ENCODE peak calls at places on chromosomes 11 and 22, in eight cellular contexts. One of them, this sample, is unnamed.

GRCh38 chr11:94544832-94545640 is 1.3 kb downstream of the FUT4 start:
- DNase-seq in activated CD8-positive, alpha-beta memory T cell treated with anti-CD3 and anti-CD28 coated beads, Interleukin-2, amount 50 U/mL, for 48 hours: peak; percentile 50
- DNase-seq in stimulated activated CD4-positive, alpha-beta T cell treated with anti-CD3 and anti-CD28 coated beads, Interleukin-1b, Interleukin-23, amount 100 ng/mL, for 24 hours: no peak
- DNase-seq in AG09309: no peak
- DNase-seq in prostate gland: peak; percentile 7
- DNase-seq in GM18507: no peak
- DNase-seq in fibroblast of mammary gland: no peak
- DNase-seq in midbrain: no peak
- DNase-seq in this sample: no peak

GRCh38 chr22:19234126-19234896 is 55.8 kb upstream of the SLC25A1 start:
- DNase-seq in activated CD8-positive, alpha-beta memory T cell treated with anti-CD3 and anti-CD28 coated beads, Interleukin-2, amount 50 U/mL, for 48 hours: no peak
- DNase-seq in stimulated activated CD4-positive, alpha-beta T cell treated with anti-CD3 and anti-CD28 coated beads, Interleukin-1b, Interleukin-23, amount 100 ng/mL, for 24 hours: no peak
- DNase-seq in AG09309: no peak
- DNase-seq in prostate gland: no peak
- DNase-seq in GM18507: no peak
- DNase-seq in fibroblast of mammary gland: no peak
- DNase-seq in midbrain: no peak
- DNase-seq in this sample: no peak

GRCh38 chr11:108221401-108221800 is 1.0 kb downstream of the NPAT start:
- DNase-seq in activated CD8-positive, alpha-beta memory T cell treated with anti-CD3 and anti-CD28 coated beads, Interleukin-2, amount 50 U/mL, for 48 hours: no peak
- DNase-seq in stimulated activated CD4-positive, alpha-beta T cell treated with anti-CD3 and anti-CD28 coated beads, Interleukin-1b, Interleukin-23, amount 100 ng/mL, for 24 hours: no peak
- DNase-seq in AG09309: peak; percentile 21
- DNase-seq in prostate gland: no peak
- DNase-seq in GM18507: no peak
- DNase-seq in fibroblast of mammary gland: peak; percentile 40
- DNase-seq in midbrain: no peak
- DNase-seq in this sample: no peak

GRCh38 chr22:22099833-22100812 is 117.5 kb upstream of the TOP3B start:
- DNase-seq in activated CD8-positive, alpha-beta memory T cell treated with anti-CD3 and anti-CD28 coated beads, Interleukin-2, amount 50 U/mL, for 48 hours: peak; percentile 47
- DNase-seq in stimulated activated CD4-positive, alpha-beta T cell treated with anti-CD3 and anti-CD28 coated beads, Interleukin-1b, Interleukin-23, amount 100 ng/mL, for 24 hours: no peak
- DNase-seq in AG09309: no peak
- DNase-seq in prostate gland: no peak
- DNase-seq in GM18507: no peak
- DNase-seq in fibroblast of mammary gland: peak; percentile 20
- DNase-seq in midbrain: no peak
- DNase-seq in this sample: no peak

GRCh38 chr11:76984741-76985140 is 49.5 kb upstream of the B3GNT6 start:
- DNase-seq in activated CD8-positive, alpha-beta memory T cell treated with anti-CD3 and anti-CD28 coated beads, Interleukin-2, amount 50 U/mL, for 48 hours: no peak
- DNase-seq in stimulated activated CD4-positive, alpha-beta T cell treated with anti-CD3 and anti-CD28 coated beads, Interleukin-1b, Interleukin-23, amount 100 ng/mL, for 24 hours: no peak
- DNase-seq in AG09309: no peak
- DNase-seq in prostate gland: no peak
- DNase-seq in GM18507: no peak
- DNase-seq in fibroblast of mammary gland: no peak
- DNase-seq in midbrain: no peak
- DNase-seq in this sample: no peak

GRCh38 chr11:44989831-44990566 is 39.3 kb upstream of the TP53I11 start:
- DNase-seq in activated CD8-positive, alpha-beta memory T cell treated with anti-CD3 and anti-CD28 coated beads, Interleukin-2, amount 50 U/mL, for 48 hours: peak; percentile 32
- DNase-seq in stimulated activated CD4-positive, alpha-beta T cell treated with anti-CD3 and anti-CD28 coated beads, Interleukin-1b, Interleukin-23, amount 100 ng/mL, for 24 hours: no peak
- DNase-seq in AG09309: no peak
- DNase-seq in prostate gland: peak; percentile 83
- DNase-seq in GM18507: no peak
- DNase-seq in fibroblast of mammary gland: no peak
- DNase-seq in midbrain: no peak
- DNase-seq in this sample: no peak

GRCh38 chr11:110573411-110573810 is 138.8 kb downstream of the ARHGAP20 start:
- DNase-seq in activated CD8-positive, alpha-beta memory T cell treated with anti-CD3 and anti-CD28 coated beads, Interleukin-2, amount 50 U/mL, for 48 hours: no peak
- DNase-seq in stimulated activated CD4-positive, alpha-beta T cell treated with anti-CD3 and anti-CD28 coated beads, Interleukin-1b, Interleukin-23, amount 100 ng/mL, for 24 hours: no peak
- DNase-seq in AG09309: no peak
- DNase-seq in prostate gland: no peak
- DNase-seq in GM18507: no peak
- DNase-seq in fibroblast of mammary gland: no peak
- DNase-seq in midbrain: no peak
- DNase-seq in this sample: no peak

GRCh38 chr11:86743223-86744118 is 56.9 kb upstream of the PRSS23 start:
- DNase-seq in activated CD8-positive, alpha-beta memory T cell treated with anti-CD3 and anti-CD28 coated beads, Interleukin-2, amount 50 U/mL, for 48 hours: peak; percentile 64
- DNase-seq in stimulated activated CD4-positive, alpha-beta T cell treated with anti-CD3 and anti-CD28 coated beads, Interleukin-1b, Interleukin-23, amount 100 ng/mL, for 24 hours: no peak
- DNase-seq in AG09309: peak; percentile 91
- DNase-seq in prostate gland: no peak
- DNase-seq in GM18507: no peak
- DNase-seq in fibroblast of mammary gland: peak; percentile 100
- DNase-seq in midbrain: no peak
- DNase-seq in this sample: peak; percentile 42

GRCh38 chr11:1153951-1154487 is 3.7 kb upstream of the MUC5AC start:
- DNase-seq in activated CD8-positive, alpha-beta memory T cell treated with anti-CD3 and anti-CD28 coated beads, Interleukin-2, amount 50 U/mL, for 48 hours: peak; percentile 50
- DNase-seq in stimulated activated CD4-positive, alpha-beta T cell treated with anti-CD3 and anti-CD28 coated beads, Interleukin-1b, Interleukin-23, amount 100 ng/mL, for 24 hours: no peak
- DNase-seq in AG09309: peak; percentile 82
- DNase-seq in prostate gland: no peak
- DNase-seq in GM18507: no peak
- DNase-seq in fibroblast of mammary gland: peak; percentile 96
- DNase-seq in midbrain: no peak
- DNase-seq in this sample: no peak

GRCh38 chr11:117690484-117691205 is 106.4 kb downstream of the DSCAML1 start:
- DNase-seq in activated CD8-positive, alpha-beta memory T cell treated with anti-CD3 and anti-CD28 coated beads, Interleukin-2, amount 50 U/mL, for 48 hours: no peak
- DNase-seq in stimulated activated CD4-positive, alpha-beta T cell treated with anti-CD3 and anti-CD28 coated beads, Interleukin-1b, Interleukin-23, amount 100 ng/mL, for 24 hours: no peak
- DNase-seq in AG09309: no peak
- DNase-seq in prostate gland: no peak
- DNase-seq in GM18507: no peak
- DNase-seq in fibroblast of mammary gland: peak; percentile 1
- DNase-seq in midbrain: no peak
- DNase-seq in this sample: no peak

GRCh38 chr11:44145011-44145777 is 49.7 kb downstream of the EXT2 start:
- DNase-seq in activated CD8-positive, alpha-beta memory T cell treated with anti-CD3 and anti-CD28 coated beads, Interleukin-2, amount 50 U/mL, for 48 hours: no peak
- DNase-seq in stimulated activated CD4-positive, alpha-beta T cell treated with anti-CD3 and anti-CD28 coated beads, Interleukin-1b, Interleukin-23, amount 100 ng/mL, for 24 hours: no peak
- DNase-seq in AG09309: no peak
- DNase-seq in prostate gland: no peak
- DNase-seq in GM18507: no peak
- DNase-seq in fibroblast of mammary gland: no peak
- DNase-seq in midbrain: no peak
- DNase-seq in this sample: no peak

GRCh38 chr11:13963949-13964770 is 1.6 kb downstream of the SPON1 start:
- DNase-seq in activated CD8-positive, alpha-beta memory T cell treated with anti-CD3 and anti-CD28 coated beads, Interleukin-2, amount 50 U/mL, for 48 hours: peak; percentile 58
- DNase-seq in stimulated activated CD4-positive, alpha-beta T cell treated with anti-CD3 and anti-CD28 coated beads, Interleukin-1b, Interleukin-23, amount 100 ng/mL, for 24 hours: no peak
- DNase-seq in AG09309: no peak
- DNase-seq in prostate gland: no peak
- DNase-seq in GM18507: no peak
- DNase-seq in fibroblast of mammary gland: no peak
- DNase-seq in midbrain: peak; percentile 37
- DNase-seq in this sample: no peak

GRCh38 chr22:38706101-38706884 is 549 bp downstream of the GTPBP1 start:
- DNase-seq in activated CD8-positive, alpha-beta memory T cell treated with anti-CD3 and anti-CD28 coated beads, Interleukin-2, amount 50 U/mL, for 48 hours: peak; percentile 74
- DNase-seq in stimulated activated CD4-positive, alpha-beta T cell treated with anti-CD3 and anti-CD28 coated beads, Interleukin-1b, Interleukin-23, amount 100 ng/mL, for 24 hours: no peak
- DNase-seq in AG09309: no peak
- DNase-seq in prostate gland: peak; percentile 21
- DNase-seq in GM18507: no peak
- DNase-seq in fibroblast of mammary gland: peak; percentile 29
- DNase-seq in midbrain: peak; percentile 18
- DNase-seq in this sample: no peak

GRCh38 chr11:1198766-1199688 is 23.8 kb upstream of the MUC5B start:
- DNase-seq in activated CD8-positive, alpha-beta memory T cell treated with anti-CD3 and anti-CD28 coated beads, Interleukin-2, amount 50 U/mL, for 48 hours: no peak
- DNase-seq in stimulated activated CD4-positive, alpha-beta T cell treated with anti-CD3 and anti-CD28 coated beads, Interleukin-1b, Interleukin-23, amount 100 ng/mL, for 24 hours: no peak
- DNase-seq in AG09309: no peak
- DNase-seq in prostate gland: no peak
- DNase-seq in GM18507: no peak
- DNase-seq in fibroblast of mammary gland: no peak
- DNase-seq in midbrain: no peak
- DNase-seq in this sample: no peak

GRCh38 chr11:112229746-112230433 is 3.7 kb downstream of the PTS start:
- DNase-seq in activated CD8-positive, alpha-beta memory T cell treated with anti-CD3 and anti-CD28 coated beads, Interleukin-2, amount 50 U/mL, for 48 hours: no peak
- DNase-seq in stimulated activated CD4-positive, alpha-beta T cell treated with anti-CD3 and anti-CD28 coated beads, Interleukin-1b, Interleukin-23, amount 100 ng/mL, for 24 hours: no peak
- DNase-seq in AG09309: peak; percentile 88
- DNase-seq in prostate gland: no peak
- DNase-seq in GM18507: no peak
- DNase-seq in fibroblast of mammary gland: peak; percentile 82
- DNase-seq in midbrain: no peak
- DNase-seq in this sample: no peak

GRCh38 chr22:45344339-45344738 is 34.6 kb downstream of the FAM118A start:
- DNase-seq in activated CD8-positive, alpha-beta memory T cell treated with anti-CD3 and anti-CD28 coated beads, Interleukin-2, amount 50 U/mL, for 48 hours: no peak
- DNase-seq in stimulated activated CD4-positive, alpha-beta T cell treated with anti-CD3 and anti-CD28 coated beads, Interleukin-1b, Interleukin-23, amount 100 ng/mL, for 24 hours: no peak
- DNase-seq in AG09309: no peak
- DNase-seq in prostate gland: no peak
- DNase-seq in GM18507: no peak
- DNase-seq in fibroblast of mammary gland: peak; percentile 33
- DNase-seq in midbrain: peak; percentile 11
- DNase-seq in this sample: no peak

GRCh38 chr11:6557761-6558674 is 45.4 kb downstream of the RRP8 start:
- DNase-seq in activated CD8-positive, alpha-beta memory T cell treated with anti-CD3 and anti-CD28 coated beads, Interleukin-2, amount 50 U/mL, for 48 hours: no peak
- DNase-seq in stimulated activated CD4-positive, alpha-beta T cell treated with anti-CD3 and anti-CD28 coated beads, Interleukin-1b, Interleukin-23, amount 100 ng/mL, for 24 hours: no peak
- DNase-seq in AG09309: no peak
- DNase-seq in prostate gland: no peak
- DNase-seq in GM18507: no peak
- DNase-seq in fibroblast of mammary gland: no peak
- DNase-seq in midbrain: no peak
- DNase-seq in this sample: peak; percentile 1

GRCh38 chr11:3942160-3942955 is 86.9 kb downstream of the STIM1 start:
- DNase-seq in activated CD8-positive, alpha-beta memory T cell treated with anti-CD3 and anti-CD28 coated beads, Interleukin-2, amount 50 U/mL, for 48 hours: no peak
- DNase-seq in stimulated activated CD4-positive, alpha-beta T cell treated with anti-CD3 and anti-CD28 coated beads, Interleukin-1b, Interleukin-23, amount 100 ng/mL, for 24 hours: no peak
- DNase-seq in AG09309: no peak
- DNase-seq in prostate gland: no peak
- DNase-seq in GM18507: no peak
- DNase-seq in fibroblast of mammary gland: no peak
- DNase-seq in midbrain: no peak
- DNase-seq in this sample: no peak

GRCh38 chr11:45320366-45320765 is 34.2 kb upstream of the SYT13 start:
- DNase-seq in activated CD8-positive, alpha-beta memory T cell treated with anti-CD3 and anti-CD28 coated beads, Interleukin-2, amount 50 U/mL, for 48 hours: no peak
- DNase-seq in stimulated activated CD4-positive, alpha-beta T cell treated with anti-CD3 and anti-CD28 coated beads, Interleukin-1b, Interleukin-23, amount 100 ng/mL, for 24 hours: no peak
- DNase-seq in AG09309: no peak
- DNase-seq in prostate gland: no peak
- DNase-seq in GM18507: no peak
- DNase-seq in fibroblast of mammary gland: no peak
- DNase-seq in midbrain: no peak
- DNase-seq in this sample: no peak

GRCh38 chr22:50599816-50600454 is 658 bp upstream of the MAPK8IP2 start:
- DNase-seq in activated CD8-positive, alpha-beta memory T cell treated with anti-CD3 and anti-CD28 coated beads, Interleukin-2, amount 50 U/mL, for 48 hours: peak; percentile 85
- DNase-seq in stimulated activated CD4-positive, alpha-beta T cell treated with anti-CD3 and anti-CD28 coated beads, Interleukin-1b, Interleukin-23, amount 100 ng/mL, for 24 hours: no peak
- DNase-seq in AG09309: no peak
- DNase-seq in prostate gland: no peak
- DNase-seq in GM18507: no peak
- DNase-seq in fibroblast of mammary gland: no peak
- DNase-seq in midbrain: no peak
- DNase-seq in this sample: no peak

GRCh38 chr11:128512478-128513127 is 74.8 kb downstream of the ETS1 start:
- DNase-seq in activated CD8-positive, alpha-beta memory T cell treated with anti-CD3 and anti-CD28 coated beads, Interleukin-2, amount 50 U/mL, for 48 hours: no peak
- DNase-seq in stimulated activated CD4-positive, alpha-beta T cell treated with anti-CD3 and anti-CD28 coated beads, Interleukin-1b, Interleukin-23, amount 100 ng/mL, for 24 hours: no peak
- DNase-seq in AG09309: no peak
- DNase-seq in prostate gland: no peak
- DNase-seq in GM18507: no peak
- DNase-seq in fibroblast of mammary gland: peak; percentile 16
- DNase-seq in midbrain: no peak
- DNase-seq in this sample: no peak

GRCh38 chr11:15941206-15941770 is 415.1 kb downstream of the SOX6 start:
- DNase-seq in activated CD8-positive, alpha-beta memory T cell treated with anti-CD3 and anti-CD28 coated beads, Interleukin-2, amount 50 U/mL, for 48 hours: peak; percentile 78
- DNase-seq in stimulated activated CD4-positive, alpha-beta T cell treated with anti-CD3 and anti-CD28 coated beads, Interleukin-1b, Interleukin-23, amount 100 ng/mL, for 24 hours: no peak
- DNase-seq in AG09309: no peak
- DNase-seq in prostate gland: no peak
- DNase-seq in GM18507: peak; percentile 15
- DNase-seq in fibroblast of mammary gland: peak; percentile 74
- DNase-seq in midbrain: no peak
- DNase-seq in this sample: peak; percentile 30

GRCh38 chr11:124482362-124483147 is 37.1 kb upstream of the OR8B8 start:
- DNase-seq in activated CD8-positive, alpha-beta memory T cell treated with anti-CD3 and anti-CD28 coated beads, Interleukin-2, amount 50 U/mL, for 48 hours: no peak
- DNase-seq in stimulated activated CD4-positive, alpha-beta T cell treated with anti-CD3 and anti-CD28 coated beads, Interleukin-1b, Interleukin-23, amount 100 ng/mL, for 24 hours: no peak
- DNase-seq in AG09309: no peak
- DNase-seq in prostate gland: no peak
- DNase-seq in GM18507: no peak
- DNase-seq in fibroblast of mammary gland: peak; percentile 9
- DNase-seq in midbrain: no peak
- DNase-seq in this sample: no peak

GRCh38 chr11:127074151-127074761 is 73.7 kb upstream of the KIRREL3 start:
- DNase-seq in activated CD8-positive, alpha-beta memory T cell treated with anti-CD3 and anti-CD28 coated beads, Interleukin-2, amount 50 U/mL, for 48 hours: no peak
- DNase-seq in stimulated activated CD4-positive, alpha-beta T cell treated with anti-CD3 and anti-CD28 coated beads, Interleukin-1b, Interleukin-23, amount 100 ng/mL, for 24 hours: no peak
- DNase-seq in AG09309: peak; percentile 8
- DNase-seq in prostate gland: no peak
- DNase-seq in GM18507: peak; percentile 43
- DNase-seq in fibroblast of mammary gland: peak; percentile 9
- DNase-seq in midbrain: peak; percentile 10
- DNase-seq in this sample: no peak

GRCh38 chr22:21837184-21837979 is 30.1 kb downstream of the MAPK1 start:
- DNase-seq in activated CD8-positive, alpha-beta memory T cell treated with anti-CD3 and anti-CD28 coated beads, Interleukin-2, amount 50 U/mL, for 48 hours: no peak
- DNase-seq in stimulated activated CD4-positive, alpha-beta T cell treated with anti-CD3 and anti-CD28 coated beads, Interleukin-1b, Interleukin-23, amount 100 ng/mL, for 24 hours: no peak
- DNase-seq in AG09309: peak; percentile 53
- DNase-seq in prostate gland: no peak
- DNase-seq in GM18507: no peak
- DNase-seq in fibroblast of mammary gland: peak; percentile 85
- DNase-seq in midbrain: no peak
- DNase-seq in this sample: no peak

GRCh38 chr11:12079726-12080556 is 30.4 kb upstream of the MICAL2 start:
- DNase-seq in activated CD8-positive, alpha-beta memory T cell treated with anti-CD3 and anti-CD28 coated beads, Interleukin-2, amount 50 U/mL, for 48 hours: no peak
- DNase-seq in stimulated activated CD4-positive, alpha-beta T cell treated with anti-CD3 and anti-CD28 coated beads, Interleukin-1b, Interleukin-23, amount 100 ng/mL, for 24 hours: no peak
- DNase-seq in AG09309: peak; percentile 97
- DNase-seq in prostate gland: no peak
- DNase-seq in GM18507: no peak
- DNase-seq in fibroblast of mammary gland: peak; percentile 99
- DNase-seq in midbrain: no peak
- DNase-seq in this sample: peak; percentile 34

GRCh38 chr11:12159351-12160099 is 49.1 kb downstream of the MICAL2 start:
- DNase-seq in activated CD8-positive, alpha-beta memory T cell treated with anti-CD3 and anti-CD28 coated beads, Interleukin-2, amount 50 U/mL, for 48 hours: peak; percentile 44
- DNase-seq in stimulated activated CD4-positive, alpha-beta T cell treated with anti-CD3 and anti-CD28 coated beads, Interleukin-1b, Interleukin-23, amount 100 ng/mL, for 24 hours: no peak
- DNase-seq in AG09309: peak; percentile 75
- DNase-seq in prostate gland: no peak
- DNase-seq in GM18507: no peak
- DNase-seq in fibroblast of mammary gland: peak; percentile 91
- DNase-seq in midbrain: peak; percentile 61
- DNase-seq in this sample: no peak

GRCh38 chr11:124748481-124749338 is 3.3 kb downstream of the VSIG2 start:
- DNase-seq in activated CD8-positive, alpha-beta memory T cell treated with anti-CD3 and anti-CD28 coated beads, Interleukin-2, amount 50 U/mL, for 48 hours: no peak
- DNase-seq in stimulated activated CD4-positive, alpha-beta T cell treated with anti-CD3 and anti-CD28 coated beads, Interleukin-1b, Interleukin-23, amount 100 ng/mL, for 24 hours: no peak
- DNase-seq in AG09309: no peak
- DNase-seq in prostate gland: no peak
- DNase-seq in GM18507: no peak
- DNase-seq in fibroblast of mammary gland: peak; percentile 38
- DNase-seq in midbrain: no peak
- DNase-seq in this sample: no peak

GRCh38 chr11:38824573-38824972 is 2226.5 kb upstream of the RAG2 start:
- DNase-seq in activated CD8-positive, alpha-beta memory T cell treated with anti-CD3 and anti-CD28 coated beads, Interleukin-2, amount 50 U/mL, for 48 hours: no peak
- DNase-seq in stimulated activated CD4-positive, alpha-beta T cell treated with anti-CD3 and anti-CD28 coated beads, Interleukin-1b, Interleukin-23, amount 100 ng/mL, for 24 hours: no peak
- DNase-seq in AG09309: no peak
- DNase-seq in prostate gland: no peak
- DNase-seq in GM18507: no peak
- DNase-seq in fibroblast of mammary gland: no peak
- DNase-seq in midbrain: no peak
- DNase-seq in this sample: no peak

GRCh38 chr11:27456140-27456801 is 16.3 kb downstream of the LGR4 start:
- DNase-seq in activated CD8-positive, alpha-beta memory T cell treated with anti-CD3 and anti-CD28 coated beads, Interleukin-2, amount 50 U/mL, for 48 hours: no peak
- DNase-seq in stimulated activated CD4-positive, alpha-beta T cell treated with anti-CD3 and anti-CD28 coated beads, Interleukin-1b, Interleukin-23, amount 100 ng/mL, for 24 hours: no peak
- DNase-seq in AG09309: no peak
- DNase-seq in prostate gland: no peak
- DNase-seq in GM18507: no peak
- DNase-seq in fibroblast of mammary gland: no peak
- DNase-seq in midbrain: no peak
- DNase-seq in this sample: no peak

GRCh38 chr11:30501744-30502143 is 84.4 kb downstream of the MPPED2 start:
- DNase-seq in activated CD8-positive, alpha-beta memory T cell treated with anti-CD3 and anti-CD28 coated beads, Interleukin-2, amount 50 U/mL, for 48 hours: no peak
- DNase-seq in stimulated activated CD4-positive, alpha-beta T cell treated with anti-CD3 and anti-CD28 coated beads, Interleukin-1b, Interleukin-23, amount 100 ng/mL, for 24 hours: no peak
- DNase-seq in AG09309: no peak
- DNase-seq in prostate gland: no peak
- DNase-seq in GM18507: no peak
- DNase-seq in fibroblast of mammary gland: no peak
- DNase-seq in midbrain: no peak
- DNase-seq in this sample: no peak